ENCODE peak calls at places on chromosomes 4 and X, in six cellular contexts. One of them, this sample, is unnamed.

GRCh38 chrX:44234116-44234515 is 109.4 kb downstream of the EFHC2 start:
- DNase-seq in IMR-90: no peak
- DNase-seq in PC-3: no peak
- DNase-seq in AG10803: no peak
- DNase-seq in fibroblast of pulmonary artery: no peak
- DNase-seq in GM20000: no peak
- DNase-seq in this sample: no peak

GRCh38 chrX:41180194-41180902 is 95.1 kb downstream of the USP9X start:
- DNase-seq in fibroblast of pulmonary artery: peak
- DNase-seq in GM20000: peak
- DNase-seq in IMR-90: peak
- DNase-seq in PC-3: peak
- DNase-seq in AG10803: peak
- DNase-seq in this sample: peak

GRCh38 chr4:47879458-47879857 is 34.9 kb downstream of the NFXL1 start:
- DNase-seq in fibroblast of pulmonary artery: no peak
- DNase-seq in GM20000: no peak
- DNase-seq in AG10803: no peak
- DNase-seq in IMR-90: no peak
- DNase-seq in PC-3: no peak
- DNase-seq in this sample: no peak

GRCh38 chr4:101183658-101184373 is 163.5 kb downstream of the PPP3CA start:
- DNase-seq in PC-3: peak
- DNase-seq in AG10803: no peak
- DNase-seq in IMR-90: peak
- DNase-seq in GM20000: no peak
- DNase-seq in fibroblast of pulmonary artery: no peak
- DNase-seq in this sample: no peak

GRCh38 chr4:39045791-39046221 is 13.6 kb upstream of the TMEM156 start:
- DNase-seq in IMR-90: peak
- DNase-seq in AG10803: peak
- DNase-seq in fibroblast of pulmonary artery: peak
- DNase-seq in PC-3: peak
- DNase-seq in GM20000: peak
- DNase-seq in this sample: peak

GRCh38 chrX:69029696-69030245 is 135.5 kb downstream of the PJA1 start:
- DNase-seq in GM20000: no peak
- DNase-seq in fibroblast of pulmonary artery: no peak
- DNase-seq in PC-3: no peak
- DNase-seq in IMR-90: no peak
- DNase-seq in AG10803: no peak
- DNase-seq in this sample: no peak

GRCh38 chrX:54066841-54067240 is 22.6 kb upstream of the PHF8 start:
- DNase-seq in GM20000: no peak
- DNase-seq in IMR-90: peak
- DNase-seq in fibroblast of pulmonary artery: peak
- DNase-seq in PC-3: peak
- DNase-seq in AG10803: peak
- DNase-seq in this sample: no peak

GRCh38 chr4:98248984-98249383 is 12.2 kb upstream of the RAP1GDS1 start:
- DNase-seq in GM20000: no peak
- DNase-seq in fibroblast of pulmonary artery: no peak
- DNase-seq in PC-3: no peak
- DNase-seq in AG10803: no peak
- DNase-seq in IMR-90: no peak
- DNase-seq in this sample: no peak

GRCh38 chrX:104310084-104310483 is 55.4 kb upstream of the ESX1 start:
- DNase-seq in fibroblast of pulmonary artery: peak
- DNase-seq in IMR-90: peak
- DNase-seq in AG10803: peak
- DNase-seq in PC-3: peak
- DNase-seq in GM20000: no peak
- DNase-seq in this sample: no peak

GRCh38 chr4:136505020-136505419 is 1027.3 kb downstream of the PCDH18 start:
- DNase-seq in GM20000: no peak
- DNase-seq in AG10803: no peak
- DNase-seq in fibroblast of pulmonary artery: peak
- DNase-seq in IMR-90: no peak
- DNase-seq in PC-3: no peak
- DNase-seq in this sample: no peak

GRCh38 chr4:40916880-40917279 is 167.1 kb downstream of the NSUN7 start:
- DNase-seq in fibroblast of pulmonary artery: peak
- DNase-seq in IMR-90: no peak
- DNase-seq in GM20000: peak
- DNase-seq in AG10803: peak
- DNase-seq in PC-3: peak
- DNase-seq in this sample: peak

GRCh38 chrX:65596270-65596669 is 61.7 kb upstream of the LAS1L start:
- DNase-seq in AG10803: peak
- DNase-seq in IMR-90: peak
- DNase-seq in PC-3: peak
- DNase-seq in GM20000: peak
- DNase-seq in fibroblast of pulmonary artery: peak
- DNase-seq in this sample: peak

GRCh38 chr4:93018243-93018642 is 714.5 kb downstream of the GRID2 start:
- DNase-seq in PC-3: peak
- DNase-seq in IMR-90: no peak
- DNase-seq in GM20000: no peak
- DNase-seq in fibroblast of pulmonary artery: no peak
- DNase-seq in AG10803: no peak
- DNase-seq in this sample: no peak

GRCh38 chr4:83011779-83012630 is 1.4 kb upstream of the LIN54 start:
- DNase-seq in IMR-90: peak
- DNase-seq in fibroblast of pulmonary artery: no peak
- DNase-seq in PC-3: peak
- DNase-seq in AG10803: peak
- DNase-seq in GM20000: peak
- DNase-seq in this sample: peak

GRCh38 chrX:27890611-27891010 is 82.8 kb downstream of the MAGEB10 start:
- DNase-seq in GM20000: no peak
- DNase-seq in AG10803: peak
- DNase-seq in IMR-90: peak
- DNase-seq in PC-3: peak
- DNase-seq in fibroblast of pulmonary artery: peak
- DNase-seq in this sample: no peak

GRCh38 chr4:189840356-189840755 is 100.3 kb upstream of the FRG1 start:
- DNase-seq in GM20000: no peak
- DNase-seq in IMR-90: no peak
- DNase-seq in AG10803: peak
- DNase-seq in PC-3: no peak
- DNase-seq in fibroblast of pulmonary artery: no peak
- DNase-seq in this sample: no peak

GRCh38 chr4:7147661-7148310 is 44.6 kb upstream of the SORCS2 start:
- DNase-seq in GM20000: no peak
- DNase-seq in PC-3: no peak
- DNase-seq in fibroblast of pulmonary artery: no peak
- DNase-seq in AG10803: no peak
- DNase-seq in IMR-90: no peak
- DNase-seq in this sample: no peak

GRCh38 chr4:1192091-1192492 is 19.7 kb upstream of the SPON2 start:
- DNase-seq in GM20000: no peak
- DNase-seq in AG10803: peak
- DNase-seq in fibroblast of pulmonary artery: peak
- DNase-seq in IMR-90: peak
- DNase-seq in PC-3: peak
- DNase-seq in this sample: no peak

GRCh38 chr4:68358988-68359387 is 9.1 kb upstream of the YTHDC1 start:
- DNase-seq in IMR-90: no peak
- DNase-seq in PC-3: no peak
- DNase-seq in fibroblast of pulmonary artery: no peak
- DNase-seq in GM20000: no peak
- DNase-seq in AG10803: no peak
- DNase-seq in this sample: no peak

GRCh38 chr4:94978904-94979303 is 221.1 kb downstream of the BMPR1B start:
- DNase-seq in PC-3: peak
- DNase-seq in GM20000: no peak
- DNase-seq in AG10803: no peak
- DNase-seq in fibroblast of pulmonary artery: peak
- DNase-seq in IMR-90: peak
- DNase-seq in this sample: peak

GRCh38 chr4:107801766-107802211 is 22.9 kb upstream of the SGMS2 start:
- DNase-seq in fibroblast of pulmonary artery: no peak
- DNase-seq in IMR-90: peak
- DNase-seq in AG10803: peak
- DNase-seq in PC-3: peak
- DNase-seq in GM20000: no peak
- DNase-seq in this sample: no peak

GRCh38 chrX:129577473-129577872 is 37.4 kb downstream of the OCRL start:
- DNase-seq in IMR-90: peak
- DNase-seq in AG10803: peak
- DNase-seq in PC-3: peak
- DNase-seq in fibroblast of pulmonary artery: peak
- DNase-seq in GM20000: no peak
- DNase-seq in this sample: no peak

GRCh38 chrX:48924270-48924669 is 5.4 kb upstream of the PIM2 start:
- DNase-seq in PC-3: no peak
- DNase-seq in IMR-90: no peak
- DNase-seq in AG10803: no peak
- DNase-seq in GM20000: no peak
- DNase-seq in fibroblast of pulmonary artery: no peak
- DNase-seq in this sample: peak

GRCh38 chr4:24846716-24847115 is 51.3 kb downstream of the SOD3 start:
- DNase-seq in AG10803: no peak
- DNase-seq in fibroblast of pulmonary artery: no peak
- DNase-seq in GM20000: no peak
- DNase-seq in IMR-90: no peak
- DNase-seq in PC-3: no peak
- DNase-seq in this sample: no peak

GRCh38 chr4:8917321-8917811 is 45.7 kb upstream of the HMX1 start:
- DNase-seq in PC-3: no peak
- DNase-seq in IMR-90: no peak
- DNase-seq in fibroblast of pulmonary artery: no peak
- DNase-seq in AG10803: no peak
- DNase-seq in GM20000: peak
- DNase-seq in this sample: no peak

DNA sequence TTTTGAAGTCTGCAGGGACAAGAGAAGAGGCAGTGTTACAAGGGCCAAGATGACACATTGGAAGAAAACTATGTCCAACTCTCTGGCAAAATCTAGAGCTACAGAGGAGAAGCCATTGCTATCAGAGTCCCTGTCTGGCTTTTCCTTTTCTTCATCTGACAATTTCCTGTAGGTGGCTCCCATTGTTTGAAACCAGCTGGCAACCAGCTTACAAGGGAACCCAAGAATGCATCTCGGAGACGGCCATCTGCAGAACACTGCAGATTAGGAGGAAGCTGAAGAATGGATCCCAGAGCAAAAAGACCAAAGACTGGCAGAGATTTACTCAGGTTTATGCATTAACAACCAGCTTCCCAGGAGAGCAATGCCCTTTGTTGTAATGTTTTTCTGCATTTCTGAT is 216.2 kb upstream of the CTSO start:
- DNase-seq in GM20000: no peak
- DNase-seq in AG10803: peak
- DNase-seq in IMR-90: no peak
- DNase-seq in PC-3: no peak
- DNase-seq in fibroblast of pulmonary artery: peak
- DNase-seq in this sample: no peak
- TF ChIP-seq CTCF in GM20000: no peak
- TF ChIP-seq CTCF in AG10803: peak
- TF ChIP-seq CTCF in IMR-90: no peak
- TF ChIP-seq CTCF in PC-3: no peak
- TF ChIP-seq CTCF in fibroblast of pulmonary artery: no peak
- TF ChIP-seq CTCF in this sample: no peak

DNA sequence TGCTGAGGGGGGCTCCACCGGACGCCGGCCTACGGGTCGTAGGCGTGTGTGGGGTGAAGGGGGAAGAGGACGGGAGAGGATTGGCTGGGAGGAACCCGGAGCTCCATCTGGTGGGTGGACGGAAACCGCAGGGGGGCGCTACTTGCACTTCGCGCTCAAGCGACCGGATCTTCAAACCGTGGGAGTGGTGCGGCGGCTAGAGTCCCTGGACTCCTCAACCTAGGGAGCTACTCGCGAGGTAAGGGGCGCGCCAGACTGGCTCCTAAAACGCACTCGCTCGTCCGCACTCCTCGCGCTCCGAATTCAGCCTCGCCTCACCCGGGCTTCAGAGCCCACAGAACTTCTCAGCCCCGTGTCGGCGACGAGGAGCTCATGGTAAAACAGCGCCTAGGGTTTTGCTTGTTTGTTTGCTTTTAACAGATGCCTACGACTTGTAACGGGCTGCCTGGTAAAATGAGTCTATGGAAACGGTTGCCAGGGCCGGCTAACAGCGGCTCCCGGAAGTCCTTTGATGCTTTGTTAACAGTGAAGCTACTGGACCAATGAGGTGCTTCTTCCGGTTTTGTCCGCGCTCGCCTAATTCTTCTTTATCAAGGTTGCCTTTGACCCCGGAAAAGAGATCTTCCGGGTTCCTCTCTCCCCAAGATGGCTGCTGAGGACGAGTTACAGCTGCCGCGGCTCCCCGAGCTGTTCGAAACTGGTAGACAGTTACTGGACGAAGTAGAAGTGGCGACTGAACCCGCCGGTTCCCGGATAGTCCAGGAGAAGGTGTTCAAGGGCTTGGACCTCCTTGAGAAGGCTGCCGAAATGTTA is at the start of gene IGBP1:
- DNase-seq in IMR-90: peak
- DNase-seq in fibroblast of pulmonary artery: peak
- DNase-seq in GM20000: peak
- DNase-seq in PC-3: peak
- DNase-seq in AG10803: peak
- DNase-seq in this sample: peak
- TF ChIP-seq CTCF in IMR-90: peak
- TF ChIP-seq CTCF in fibroblast of pulmonary artery: peak
- TF ChIP-seq CTCF in GM20000: peak
- TF ChIP-seq CTCF in PC-3: peak
- TF ChIP-seq CTCF in AG10803: peak
- TF ChIP-seq CTCF in this sample: peak

DNA sequence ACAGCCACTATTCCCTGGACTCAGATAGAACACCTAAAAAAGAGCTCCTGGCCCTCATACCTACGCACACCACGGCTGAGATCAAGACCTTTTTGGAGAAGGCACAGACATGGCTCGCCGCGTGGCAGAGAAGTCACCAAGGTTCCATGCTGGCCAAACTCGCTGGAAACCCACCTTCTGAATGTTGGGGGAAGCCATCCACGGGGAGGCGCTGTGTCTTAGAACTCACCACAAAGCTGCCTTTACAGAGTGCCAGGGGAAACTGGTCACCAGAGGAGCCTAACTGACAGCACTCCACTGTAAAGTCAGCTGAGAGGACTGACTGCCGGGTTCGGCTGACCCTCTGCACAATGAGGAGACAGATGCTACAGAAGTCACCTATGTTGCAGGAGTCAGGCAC is 97.9 kb downstream of the NEUROG2 start:
- DNase-seq in GM20000: no peak
- DNase-seq in IMR-90: no peak
- DNase-seq in fibroblast of pulmonary artery: no peak
- DNase-seq in PC-3: no peak
- DNase-seq in AG10803: no peak
- DNase-seq in this sample: no peak
- TF ChIP-seq CTCF in GM20000: no peak
- TF ChIP-seq CTCF in IMR-90: no peak
- TF ChIP-seq CTCF in fibroblast of pulmonary artery: no peak
- TF ChIP-seq CTCF in PC-3: no peak
- TF ChIP-seq CTCF in AG10803: no peak
- TF ChIP-seq CTCF in this sample: no peak

DNA sequence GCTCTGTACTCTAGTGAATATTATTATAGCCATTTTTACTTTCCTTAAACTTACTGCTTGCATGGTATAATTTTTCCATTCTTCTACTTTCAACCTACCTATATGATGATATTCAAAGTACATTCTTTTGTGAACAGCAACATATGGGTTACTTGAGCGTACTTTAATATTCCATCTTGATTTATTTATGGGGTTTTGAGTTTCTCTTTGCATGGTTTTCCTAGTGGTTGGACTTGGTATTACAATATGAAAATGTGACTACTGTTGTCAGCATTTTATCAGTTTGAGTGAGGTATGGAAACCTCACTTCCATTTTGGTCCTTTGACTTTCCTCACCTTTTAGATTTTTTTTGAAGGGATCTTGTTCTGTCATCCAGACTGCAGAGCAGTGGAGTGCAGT is 35.9 kb downstream of the ADGRG4 start:
- DNase-seq in fibroblast of pulmonary artery: no peak
- DNase-seq in IMR-90: no peak
- DNase-seq in GM20000: no peak
- DNase-seq in AG10803: no peak
- DNase-seq in PC-3: no peak
- DNase-seq in this sample: no peak
- TF ChIP-seq CTCF in fibroblast of pulmonary artery: peak
- TF ChIP-seq CTCF in IMR-90: peak
- TF ChIP-seq CTCF in GM20000: peak
- TF ChIP-seq CTCF in AG10803: peak
- TF ChIP-seq CTCF in PC-3: peak
- TF ChIP-seq CTCF in this sample: peak